ENCODE peak calls at places on chromosomes 2 and 18, in ten cellular contexts. D is GM13976, R is brain microvascular endothelial cell, X is kidney, L is osteocyte, J is fibroblast of mammary gland, P is progenitor cell of endocrine pancreas, T is BE2C, Z is pancreas, K is endothelial cell. U is an unnamed sample.

GRCh38 chr2:227325824-227326195 is 759 bp downstream of the MFF start:
- DNase-seq in L (no peak), K (peak), X (peak), J (peak), P (no peak), T (peak), D (peak), R (peak), Z (peak), U (peak)

GRCh38 chr2:114940785-114941458 is 498.5 kb downstream of the DPP10 start:
- DNase-seq in J (no peak), T (no peak), P (no peak), K (no peak), D (no peak), Z (no peak), L (no peak), R (no peak), X (no peak), U (no peak)

GRCh38 chr2:29596584-29596983 is 324.8 kb downstream of the ALK start:
- DNase-seq in R (no peak), X (no peak), L (no peak), T (no peak), P (no peak), D (no peak), Z (no peak), J (no peak), K (no peak), U (no peak)

GRCh38 chr2:118633371-118633770 is 214.1 kb downstream of the EN1 start:
- DNase-seq in R (no peak), P (no peak), X (no peak), K (no peak), D (no peak), Z (no peak), T (no peak), J (no peak), L (no peak), U (no peak)

GRCh38 chr18:58502628-58503027 is 126.3 kb downstream of the ALPK2 start:
- DNase-seq in R (no peak), J (no peak), D (no peak), P (no peak), K (no peak), T (no peak), Z (no peak), L (no peak), X (no peak), U (no peak)

GRCh38 chr2:26073830-26074229 is 39.9 kb downstream of the RAB10 start:
- DNase-seq in P (no peak), K (no peak), T (no peak), X (no peak), R (no peak), D (no peak), Z (no peak), J (no peak), L (no peak), U (no peak)

GRCh38 chr2:230713331-230714121 is 884 bp downstream of the CAB39 start:
- DNase-seq in P (peak), X (peak), J (no peak), T (peak), L (no peak), R (no peak), Z (peak), D (peak), K (peak), U (peak)

GRCh38 chr18:68462148-68462547 is 252.8 kb downstream of the TMX3 start:
- DNase-seq in D (no peak), K (no peak), R (no peak), Z (no peak), J (no peak), P (no peak), X (no peak), T (no peak), L (no peak), U (no peak)

GRCh38 chr2:37679072-37679695 is 7.7 kb upstream of the CDC42EP3 start:
- DNase-seq in K (no peak), T (no peak), Z (no peak), X (no peak), P (no peak), D (no peak), J (no peak), R (no peak), L (no peak), U (no peak)

GRCh38 chr2:85754313-85755095 is 713 bp downstream of the ATOH8 start:
- DNase-seq in D (peak), J (no peak), X (peak), Z (peak), P (no peak), T (peak), R (no peak), L (no peak), K (peak), U (peak)
- TF ChIP-seq CTCF in D (no peak), J (no peak), X (no peak), Z (no peak), P (peak), T (no peak), R (peak), L (no peak), K (no peak), U (no peak)

DNA sequence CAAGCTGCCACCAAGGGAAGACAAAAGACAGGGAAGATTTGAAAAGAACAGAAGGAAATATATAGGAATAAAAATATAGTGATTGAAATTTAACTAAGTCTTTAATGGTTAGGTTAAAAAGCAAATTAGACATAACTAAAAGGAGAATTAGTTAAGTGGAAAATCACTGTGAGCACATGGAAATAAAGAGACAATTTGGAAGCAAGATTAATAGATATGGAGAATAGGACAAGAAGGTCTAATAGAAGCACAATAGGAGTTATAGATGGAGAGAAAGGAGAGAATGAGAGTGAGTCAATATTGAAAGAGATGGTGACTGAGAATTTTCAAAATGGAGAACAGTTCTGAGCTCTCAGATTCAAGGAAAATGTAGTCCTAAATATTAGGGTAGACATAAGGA is 176.9 kb downstream of the ASB1 start:
- DNase-seq in K (no peak), J (no peak), Z (no peak), L (no peak), P (no peak), D (no peak), X (no peak), R (no peak), T (no peak), U (no peak)
- TF ChIP-seq CTCF in K (no peak), J (no peak), Z (no peak), L (no peak), P (no peak), D (no peak), X (no peak), R (no peak), T (no peak), U (no peak)

GRCh38 chr18:55228191-55228590 is 268.9 kb upstream of the CCDC68 start:
- DNase-seq in P (no peak), R (no peak), X (no peak), L (no peak), T (no peak), K (no peak), D (no peak), J (no peak), Z (no peak), U (no peak)
- TF ChIP-seq CTCF in P (no peak), R (no peak), X (no peak), L (no peak), T (no peak), K (no peak), D (no peak), J (no peak), Z (no peak), U (no peak)

GRCh38 chr2:96524482-96525210 is 11.9 kb upstream of the ARID5A start:
- DNase-seq in R (no peak), T (no peak), Z (no peak), X (no peak), P (no peak), L (no peak), J (no peak), D (no peak), K (no peak), U (no peak)

GRCh38 chr2:96523659-96524481 is 12.7 kb upstream of the ARID5A start:
- DNase-seq in D (no peak), T (no peak), R (no peak), L (no peak), J (peak), K (no peak), Z (no peak), X (no peak), P (no peak), U (no peak)

GRCh38 chr2:96526101-96526591 is 10.4 kb upstream of the ARID5A start:
- DNase-seq in Z (no peak), T (no peak), L (no peak), D (no peak), X (no peak), K (no peak), J (no peak), R (no peak), P (no peak), U (no peak)

GRCh38 chr2:96526615-96527014 is 9.9 kb upstream of the ARID5A start:
- DNase-seq in P (no peak), J (no peak), L (no peak), K (no peak), X (no peak), D (no peak), Z (no peak), R (no peak), T (no peak), U (no peak)

DNA sequence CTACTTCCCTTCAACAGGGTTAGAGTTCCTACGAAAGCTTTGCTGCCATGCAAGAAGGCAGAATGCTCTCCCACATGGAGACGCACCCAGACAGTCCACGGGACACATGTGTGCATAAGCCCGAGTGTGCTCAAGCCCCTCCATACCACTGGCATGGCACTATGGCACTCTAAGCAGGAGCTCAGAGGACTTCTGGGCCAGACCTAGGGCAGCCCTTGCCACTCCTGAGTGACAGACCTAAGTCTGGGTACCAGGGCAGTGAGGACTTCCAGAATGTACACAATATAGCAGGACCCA is 11.4 kb upstream of the ARID5A start:
- DNase-seq in P (no peak), R (no peak), T (no peak), Z (no peak), X (no peak), D (no peak), K (no peak), J (no peak), L (no peak), U (no peak)
- TF ChIP-seq CTCF in P (no peak), R (no peak), T (no peak), Z (no peak), X (no peak), D (no peak), K (no peak), J (no peak), L (no peak), U (no peak)

DNA sequence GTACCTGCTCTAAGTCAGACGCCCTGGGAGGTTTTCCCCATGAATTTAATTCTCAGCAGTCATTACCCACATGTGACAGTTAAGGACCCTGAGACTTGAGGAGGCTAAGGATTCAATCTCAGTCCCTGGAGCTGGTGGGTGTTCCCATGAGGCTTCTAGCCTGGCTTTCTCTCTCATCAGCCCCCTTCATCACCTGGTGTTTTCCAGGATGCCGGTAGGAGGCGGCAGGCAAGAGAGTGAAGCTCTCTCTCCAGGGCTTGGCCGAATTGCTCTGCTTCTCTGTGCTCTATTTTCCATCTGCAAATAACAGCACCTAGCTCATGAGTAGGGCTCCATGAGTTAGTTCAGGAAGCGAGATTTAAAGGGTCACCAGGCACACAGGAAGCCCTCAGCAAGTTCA is 241.9 kb downstream of the PTPRM start:
- DNase-seq in L (no peak), P (no peak), R (no peak), X (no peak), D (no peak), J (no peak), Z (no peak), T (no peak), K (no peak), U (no peak)
- TF ChIP-seq CTCF in L (no peak), P (no peak), R (no peak), X (no peak), D (no peak), J (no peak), Z (no peak), T (peak), K (no peak), U (no peak)

GRCh38 chr18:26488417-26489009 is 59.8 kb downstream of the KCTD1 start:
- DNase-seq in D (no peak), R (no peak), K (no peak), X (no peak), T (no peak), P (no peak), J (no peak), L (no peak), Z (no peak), U (no peak)
- TF ChIP-seq CTCF in D (no peak), R (no peak), K (no peak), X (no peak), T (no peak), P (no peak), J (no peak), L (no peak), Z (no peak), U (no peak)

DNA sequence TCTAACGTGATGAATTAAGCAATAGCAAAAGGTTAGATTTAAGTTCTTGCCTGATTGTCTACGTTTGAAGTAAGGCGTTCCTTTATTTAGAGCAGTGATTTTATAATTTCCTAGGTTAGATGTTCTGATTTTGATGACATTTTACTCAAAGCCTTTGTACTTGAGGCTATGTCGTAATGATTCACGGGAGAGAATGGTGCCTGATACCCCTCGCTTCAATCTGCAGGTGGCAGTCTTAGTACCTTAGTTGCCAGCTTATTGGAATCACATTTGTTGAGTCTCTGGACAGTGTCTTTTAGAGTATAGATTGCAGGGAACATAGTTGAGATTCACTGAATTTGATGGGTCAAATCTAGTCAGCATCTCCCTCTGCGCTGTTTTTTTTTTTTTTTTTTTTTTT is 89.5 kb downstream of the BIRC6 start:
- DNase-seq in K (no peak), T (no peak), Z (no peak), J (no peak), R (no peak), L (no peak), D (no peak), P (no peak), X (no peak), U (no peak)
- TF ChIP-seq CTCF in K (no peak), T (no peak), Z (no peak), J (no peak), R (no peak), L (no peak), D (no peak), P (no peak), X (no peak), U (no peak)

GRCh38 chr2:121382744-121383143 is 97.7 kb upstream of the TFCP2L1 start:
- DNase-seq in P (no peak), D (no peak), X (no peak), Z (no peak), K (no peak), L (no peak), R (no peak), T (no peak), J (no peak), U (no peak)
- TF ChIP-seq CTCF in P (no peak), D (no peak), X (no peak), Z (no peak), K (no peak), L (no peak), R (peak), T (peak), J (peak), U (no peak)

DNA sequence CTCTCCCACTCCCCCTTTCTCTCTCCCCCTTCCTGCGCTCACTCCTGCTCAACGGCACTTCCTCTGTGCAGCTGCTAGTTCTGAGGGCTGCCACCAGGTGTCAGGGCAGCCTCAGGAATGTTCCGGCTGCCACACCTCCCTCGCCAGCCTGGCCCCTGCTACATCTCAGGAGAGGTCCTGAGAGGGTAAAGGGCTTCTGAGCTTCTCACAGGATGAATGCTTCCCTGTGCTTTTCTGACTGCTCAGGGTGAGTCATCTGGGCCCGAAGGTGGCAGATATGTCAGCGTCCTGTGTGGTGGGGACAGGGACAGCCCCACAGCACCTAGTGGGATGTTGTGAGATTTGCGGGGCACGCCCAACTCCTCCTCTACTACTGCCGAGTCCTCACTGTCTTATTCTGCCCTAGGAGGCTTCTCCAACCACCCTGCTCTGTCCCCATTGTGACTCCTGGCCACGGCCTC is 49.0 kb downstream of the PLEKHB2 start:
- DNase-seq in L (no peak), J (peak), Z (peak), K (peak), X (peak), P (peak), R (peak), T (peak), D (peak), U (peak)
- TF ChIP-seq CTCF in L (peak), J (peak), Z (peak), K (peak), X (peak), P (peak), R (peak), T (peak), D (peak), U (peak)

GRCh38 chr2:68390114-68390513 is 25.0 kb downstream of the PLEK start:
- DNase-seq in P (no peak), X (no peak), T (no peak), R (no peak), J (no peak), Z (no peak), K (no peak), D (no peak), L (no peak), U (no peak)
- TF ChIP-seq CTCF in P (no peak), X (no peak), T (no peak), R (no peak), J (no peak), Z (no peak), K (no peak), D (no peak), L (no peak), U (no peak)